ENCODE peak calls at places on chromosomes 13 and 19, in nine cellular contexts. One of them, this sample, is unnamed.

GRCh38 chr19:30096596-30097370 is 154.7 kb downstream of the URI1 start:
- DNase-seq in foreskin fibroblast: no peak
- DNase-seq in colonic mucosa: no peak
- DNase-seq in left ventricle myocardium inferior: no peak
- DNase-seq in PC-9: no peak
- DNase-seq in fibroblast of mammary gland: no peak
- DNase-seq in CD8-positive, alpha-beta T cell: no peak
- DNase-seq in body of pancreas: no peak
- DNase-seq in fibroblast of lung: no peak
- DNase-seq in this sample: no peak

GRCh38 chr13:93227906-93228801 is 1.5 kb downstream of the GPC6 start:
- DNase-seq in foreskin fibroblast: peak
- DNase-seq in colonic mucosa: peak
- DNase-seq in left ventricle myocardium inferior: peak
- DNase-seq in PC-9: no peak
- DNase-seq in fibroblast of mammary gland: peak
- DNase-seq in CD8-positive, alpha-beta T cell: no peak
- DNase-seq in body of pancreas: peak
- DNase-seq in fibroblast of lung: peak
- DNase-seq in this sample: peak

GRCh38 chr13:43611631-43612416 is 174.9 kb downstream of the ENOX1 start:
- DNase-seq in foreskin fibroblast: no peak
- DNase-seq in colonic mucosa: no peak
- DNase-seq in left ventricle myocardium inferior: no peak
- DNase-seq in PC-9: no peak
- DNase-seq in fibroblast of mammary gland: no peak
- DNase-seq in CD8-positive, alpha-beta T cell: no peak
- DNase-seq in body of pancreas: no peak
- DNase-seq in fibroblast of lung: no peak
- DNase-seq in this sample: no peak

GRCh38 chr13:113848020-113848419 is 15.9 kb downstream of the GAS6 start:
- DNase-seq in foreskin fibroblast: no peak
- DNase-seq in colonic mucosa: peak
- DNase-seq in left ventricle myocardium inferior: no peak
- DNase-seq in PC-9: no peak
- DNase-seq in fibroblast of mammary gland: no peak
- DNase-seq in CD8-positive, alpha-beta T cell: no peak
- DNase-seq in body of pancreas: no peak
- DNase-seq in fibroblast of lung: no peak
- DNase-seq in this sample: no peak

GRCh38 chr13:85236431-85236830 is 562.8 kb downstream of the SLITRK6 start:
- DNase-seq in foreskin fibroblast: peak
- DNase-seq in colonic mucosa: no peak
- DNase-seq in left ventricle myocardium inferior: no peak
- DNase-seq in PC-9: peak
- DNase-seq in fibroblast of mammary gland: peak
- DNase-seq in CD8-positive, alpha-beta T cell: no peak
- DNase-seq in body of pancreas: no peak
- DNase-seq in fibroblast of lung: peak
- DNase-seq in this sample: peak

GRCh38 chr13:38824342-38824741 is 137.5 kb downstream of the FREM2 start:
- DNase-seq in foreskin fibroblast: no peak
- DNase-seq in colonic mucosa: no peak
- DNase-seq in left ventricle myocardium inferior: no peak
- DNase-seq in PC-9: no peak
- DNase-seq in fibroblast of mammary gland: no peak
- DNase-seq in CD8-positive, alpha-beta T cell: no peak
- DNase-seq in body of pancreas: no peak
- DNase-seq in fibroblast of lung: no peak
- DNase-seq in this sample: no peak

GRCh38 chr19:406999-407491 is 1.9 kb downstream of the C2CD4C start:
- DNase-seq in foreskin fibroblast: no peak
- DNase-seq in colonic mucosa: no peak
- DNase-seq in left ventricle myocardium inferior: no peak
- DNase-seq in PC-9: no peak
- DNase-seq in fibroblast of mammary gland: no peak
- DNase-seq in CD8-positive, alpha-beta T cell: no peak
- DNase-seq in body of pancreas: no peak
- DNase-seq in fibroblast of lung: no peak
- DNase-seq in this sample: no peak

GRCh38 chr19:38386300-38386967 is 1.4 kb downstream of the GGN start:
- DNase-seq in foreskin fibroblast: no peak
- DNase-seq in colonic mucosa: no peak
- DNase-seq in left ventricle myocardium inferior: no peak
- DNase-seq in PC-9: no peak
- DNase-seq in fibroblast of mammary gland: no peak
- DNase-seq in CD8-positive, alpha-beta T cell: no peak
- DNase-seq in body of pancreas: no peak
- DNase-seq in fibroblast of lung: no peak
- DNase-seq in this sample: no peak

GRCh38 chr13:40191186-40191980 is 475.1 kb downstream of the FOXO1 start:
- DNase-seq in foreskin fibroblast: no peak
- DNase-seq in colonic mucosa: no peak
- DNase-seq in left ventricle myocardium inferior: no peak
- DNase-seq in PC-9: no peak
- DNase-seq in fibroblast of mammary gland: no peak
- DNase-seq in CD8-positive, alpha-beta T cell: no peak
- DNase-seq in body of pancreas: no peak
- DNase-seq in fibroblast of lung: peak
- DNase-seq in this sample: peak

GRCh38 chr19:29014857-29015436 is 198.0 kb downstream of the UQCRFS1 start:
- DNase-seq in foreskin fibroblast: no peak
- DNase-seq in colonic mucosa: no peak
- DNase-seq in left ventricle myocardium inferior: no peak
- DNase-seq in PC-9: no peak
- DNase-seq in fibroblast of mammary gland: no peak
- DNase-seq in CD8-positive, alpha-beta T cell: no peak
- DNase-seq in body of pancreas: no peak
- DNase-seq in fibroblast of lung: no peak
- DNase-seq in this sample: no peak

GRCh38 chr19:54653181-54653809 is 9.5 kb upstream of the LILRB4 start:
- DNase-seq in foreskin fibroblast: peak
- DNase-seq in colonic mucosa: no peak
- DNase-seq in left ventricle myocardium inferior: no peak
- DNase-seq in PC-9: no peak
- DNase-seq in fibroblast of mammary gland: peak
- DNase-seq in CD8-positive, alpha-beta T cell: no peak
- DNase-seq in body of pancreas: no peak
- DNase-seq in fibroblast of lung: peak
- DNase-seq in this sample: peak

GRCh38 chr13:66237411-66238062 is 992.6 kb downstream of the PCDH9 start:
- DNase-seq in foreskin fibroblast: no peak
- DNase-seq in colonic mucosa: no peak
- DNase-seq in left ventricle myocardium inferior: no peak
- DNase-seq in PC-9: no peak
- DNase-seq in fibroblast of mammary gland: no peak
- DNase-seq in CD8-positive, alpha-beta T cell: no peak
- DNase-seq in body of pancreas: no peak
- DNase-seq in fibroblast of lung: no peak
- DNase-seq in this sample: no peak

GRCh38 chr13:38763446-38764381 is 76.8 kb downstream of the FREM2 start:
- DNase-seq in foreskin fibroblast: no peak
- DNase-seq in colonic mucosa: no peak
- DNase-seq in left ventricle myocardium inferior: no peak
- DNase-seq in PC-9: peak
- DNase-seq in fibroblast of mammary gland: peak
- DNase-seq in CD8-positive, alpha-beta T cell: no peak
- DNase-seq in body of pancreas: peak
- DNase-seq in fibroblast of lung: peak
- DNase-seq in this sample: peak

DNA sequence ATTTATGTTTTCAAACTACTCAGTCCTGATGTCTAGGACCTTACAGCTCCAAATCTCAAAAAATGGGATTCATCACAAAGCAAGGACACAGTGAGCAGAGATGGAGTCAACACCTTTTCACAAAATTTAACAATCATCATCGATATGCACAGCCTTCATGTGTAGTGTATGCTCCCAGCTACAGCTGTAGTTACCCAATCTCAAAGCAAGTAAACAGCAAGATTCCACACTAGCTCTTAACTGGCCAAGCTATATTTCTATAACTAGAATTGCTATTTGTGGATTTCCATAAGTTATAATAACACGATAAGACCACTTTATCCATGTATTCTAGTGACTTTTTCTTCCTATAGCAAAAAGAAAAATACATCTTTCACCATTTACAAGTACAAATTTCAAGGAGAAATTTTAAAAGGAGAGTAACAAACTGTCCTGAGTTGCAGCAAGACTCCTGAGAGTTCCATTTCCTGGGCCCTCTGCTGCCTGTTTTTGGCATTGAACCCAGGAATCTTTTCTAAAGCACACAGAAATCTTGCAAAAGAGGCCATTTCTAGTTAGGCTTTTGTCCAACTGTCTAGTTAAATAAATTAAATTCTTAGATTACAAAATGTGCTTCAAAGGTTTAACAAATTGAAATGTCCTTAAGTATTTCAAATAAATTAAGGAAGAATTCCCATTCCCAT is 460.6 kb downstream of the FGF14 start:
- DNase-seq in foreskin fibroblast: no peak
- DNase-seq in colonic mucosa: no peak
- DNase-seq in left ventricle myocardium inferior: no peak
- DNase-seq in PC-9: peak
- DNase-seq in fibroblast of mammary gland: peak
- DNase-seq in CD8-positive, alpha-beta T cell: no peak
- DNase-seq in body of pancreas: no peak
- DNase-seq in fibroblast of lung: peak
- DNase-seq in this sample: peak
- TF ChIP-seq CTCF in foreskin fibroblast: no peak
- TF ChIP-seq CTCF in colonic mucosa: no peak
- TF ChIP-seq CTCF in left ventricle myocardium inferior: no peak
- TF ChIP-seq CTCF in PC-9: peak
- TF ChIP-seq CTCF in fibroblast of mammary gland: peak
- TF ChIP-seq CTCF in CD8-positive, alpha-beta T cell: no peak
- TF ChIP-seq CTCF in body of pancreas: no peak
- TF ChIP-seq CTCF in fibroblast of lung: peak
- TF ChIP-seq CTCF in this sample: no peak

GRCh38 chr19:22422220-22422619 is at the start of gene ZNF98:
- DNase-seq in foreskin fibroblast: no peak
- DNase-seq in colonic mucosa: no peak
- DNase-seq in left ventricle myocardium inferior: peak
- DNase-seq in PC-9: no peak
- DNase-seq in fibroblast of mammary gland: no peak
- DNase-seq in CD8-positive, alpha-beta T cell: no peak
- DNase-seq in body of pancreas: peak
- DNase-seq in fibroblast of lung: no peak
- DNase-seq in this sample: peak
- H3K4me3 ChIP-seq in foreskin fibroblast: no peak
- H3K4me3 ChIP-seq in colonic mucosa: no peak
- H3K4me3 ChIP-seq in left ventricle myocardium inferior: peak
- H3K4me3 ChIP-seq in PC-9: no peak
- H3K4me3 ChIP-seq in fibroblast of mammary gland: no peak
- H3K4me3 ChIP-seq in CD8-positive, alpha-beta T cell: no peak
- H3K4me3 ChIP-seq in body of pancreas: no peak
- H3K4me3 ChIP-seq in fibroblast of lung: no peak
- H3K4me3 ChIP-seq in this sample: no peak

DNA sequence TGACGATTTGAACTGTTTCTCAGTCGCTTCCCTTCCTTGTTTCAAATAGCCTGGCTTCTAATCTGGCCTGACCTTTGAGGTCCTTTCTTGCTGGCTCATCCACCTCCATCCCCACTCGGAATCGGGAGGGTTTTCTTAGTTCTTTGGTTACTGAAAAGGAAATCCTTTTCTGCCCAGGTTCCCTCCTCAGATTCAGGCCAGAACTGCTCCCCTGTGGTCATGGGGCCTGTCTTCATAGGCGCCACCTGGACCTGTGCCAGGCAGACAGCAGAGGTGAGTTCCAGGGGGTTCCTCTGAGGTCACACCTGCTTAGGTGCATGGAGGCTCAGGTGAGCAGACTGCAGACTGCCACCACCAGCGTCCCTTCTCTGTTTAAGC is 62.4 kb downstream of the AKAP11 start:
- DNase-seq in foreskin fibroblast: no peak
- DNase-seq in colonic mucosa: no peak
- DNase-seq in left ventricle myocardium inferior: no peak
- DNase-seq in PC-9: no peak
- DNase-seq in fibroblast of mammary gland: no peak
- DNase-seq in CD8-positive, alpha-beta T cell: no peak
- DNase-seq in body of pancreas: no peak
- DNase-seq in fibroblast of lung: no peak
- DNase-seq in this sample: no peak
- TF ChIP-seq CTCF in foreskin fibroblast: no peak
- TF ChIP-seq CTCF in colonic mucosa: peak
- TF ChIP-seq CTCF in left ventricle myocardium inferior: no peak
- TF ChIP-seq CTCF in PC-9: peak
- TF ChIP-seq CTCF in fibroblast of mammary gland: no peak
- TF ChIP-seq CTCF in CD8-positive, alpha-beta T cell: no peak
- TF ChIP-seq CTCF in body of pancreas: no peak
- TF ChIP-seq CTCF in fibroblast of lung: no peak
- TF ChIP-seq CTCF in this sample: no peak

DNA sequence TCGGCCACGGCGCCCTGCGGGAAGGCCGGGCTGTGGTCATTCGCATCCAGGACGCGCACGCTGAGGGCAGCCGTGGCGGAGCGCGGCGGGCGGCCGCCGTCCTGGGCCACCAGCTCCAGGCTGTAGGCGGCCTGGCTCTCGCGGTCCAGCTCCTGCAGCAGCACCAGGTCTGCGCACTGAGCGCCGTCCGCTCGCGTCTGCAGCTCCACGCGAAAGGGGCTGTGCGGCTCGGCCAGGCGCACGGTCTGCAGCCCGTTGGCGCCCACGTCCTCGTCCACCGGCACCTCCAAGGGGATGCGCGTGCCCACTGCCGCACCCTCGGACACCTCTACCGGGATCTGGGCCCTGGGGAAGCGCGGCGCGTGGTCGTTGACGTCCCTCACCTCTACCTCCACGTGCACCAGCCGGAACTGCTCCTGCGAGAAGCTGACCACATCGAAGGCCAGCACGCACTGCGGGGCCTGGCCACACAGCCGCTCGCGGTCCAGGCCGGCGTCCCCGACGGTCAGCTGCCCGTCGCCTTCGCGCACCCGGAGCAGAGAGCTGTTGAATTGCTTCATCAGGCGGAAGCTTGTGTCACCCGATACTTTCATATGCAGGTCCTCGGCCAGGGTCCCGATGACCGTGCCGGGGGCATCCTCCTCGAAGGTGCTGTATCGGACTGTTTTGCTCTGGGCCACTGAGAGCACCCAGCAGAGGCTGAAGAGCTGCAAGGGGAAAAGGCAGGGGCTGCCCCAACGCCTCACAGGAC is 583 bp downstream of the PCDH8 start:
- DNase-seq in foreskin fibroblast: no peak
- DNase-seq in colonic mucosa: no peak
- DNase-seq in left ventricle myocardium inferior: no peak
- DNase-seq in PC-9: no peak
- DNase-seq in fibroblast of mammary gland: no peak
- DNase-seq in CD8-positive, alpha-beta T cell: no peak
- DNase-seq in body of pancreas: no peak
- DNase-seq in fibroblast of lung: no peak
- DNase-seq in this sample: no peak
- H3K4me3 ChIP-seq in foreskin fibroblast: no peak
- H3K4me3 ChIP-seq in colonic mucosa: no peak
- H3K4me3 ChIP-seq in left ventricle myocardium inferior: no peak
- H3K4me3 ChIP-seq in PC-9: no peak
- H3K4me3 ChIP-seq in fibroblast of mammary gland: no peak
- H3K4me3 ChIP-seq in CD8-positive, alpha-beta T cell: no peak
- H3K4me3 ChIP-seq in body of pancreas: no peak
- H3K4me3 ChIP-seq in fibroblast of lung: no peak
- H3K4me3 ChIP-seq in this sample: no peak

This sample was measured in fibroblast of pulmonary artery.